ENCODE peak calls at places on chromosomes 12 and 14, in eight cellular contexts. Z is H9, A is ovary, V is colonic mucosa, P is hepatocyte, U is uterus, G is endothelial cell of umbilical vein, O is aorta. R is an unnamed sample.

GRCh38 chr14:80356413-80356812 is 145.1 kb upstream of the DIO2 start:
- DNase-seq in A (no peak), V (no peak), O (no peak), Z (no peak), U (no peak), P (peak; percentile 16), G (peak; percentile 27), R (no peak)

GRCh38 chr14:76926521-76927251 is 100.5 kb downstream of the LRRC74A start:
- DNase-seq in V (no peak), O (no peak), G (no peak), Z (no peak), P (peak; percentile 63), U (peak; percentile 76), A (peak; percentile 77), R (no peak)

GRCh38 chr14:98906123-98906995 is 365.6 kb downstream of the BCL11B start:
- DNase-seq in G (no peak), P (peak; percentile 66), Z (no peak), A (peak; percentile 53), V (peak; percentile 22), O (peak; percentile 73), U (no peak), R (no peak)

GRCh38 chr12:75245108-75245507 is 35.5 kb upstream of the KCNC2 start:
- DNase-seq in P (no peak), O (no peak), G (no peak), A (no peak), V (no peak), U (no peak), Z (no peak), R (no peak)

GRCh38 chr12:90963946-90964345 is 9.0 kb upstream of the CCER1 start:
- DNase-seq in P (no peak), O (no peak), G (no peak), V (no peak), U (no peak), Z (no peak), A (no peak), R (no peak)

GRCh38 chr12:3168775-3169221 is 91.6 kb downstream of the TSPAN9 start:
- DNase-seq in O (peak; percentile 75), Z (no peak), A (no peak), P (peak; percentile 91), V (no peak), U (peak; percentile 90), G (no peak), R (no peak)

GRCh38 chr14:93029417-93029816 is 86.3 kb downstream of the ITPK1 start:
- DNase-seq in U (no peak), Z (no peak), G (no peak), A (no peak), O (no peak), P (no peak), V (no peak), R (peak; percentile 68)

GRCh38 chr12:2934371-2934770 is 24.8 kb upstream of the TEAD4 start:
- DNase-seq in G (no peak), V (no peak), Z (no peak), P (no peak), O (peak; percentile 56), U (no peak), A (no peak), R (peak; percentile 10)

GRCh38 chr12:44930972-44931600 is 55.0 kb upstream of the NELL2 start:
- DNase-seq in O (no peak), U (no peak), G (peak; percentile 74), Z (no peak), A (no peak), P (peak; percentile 88), V (no peak), R (no peak)

DNA sequence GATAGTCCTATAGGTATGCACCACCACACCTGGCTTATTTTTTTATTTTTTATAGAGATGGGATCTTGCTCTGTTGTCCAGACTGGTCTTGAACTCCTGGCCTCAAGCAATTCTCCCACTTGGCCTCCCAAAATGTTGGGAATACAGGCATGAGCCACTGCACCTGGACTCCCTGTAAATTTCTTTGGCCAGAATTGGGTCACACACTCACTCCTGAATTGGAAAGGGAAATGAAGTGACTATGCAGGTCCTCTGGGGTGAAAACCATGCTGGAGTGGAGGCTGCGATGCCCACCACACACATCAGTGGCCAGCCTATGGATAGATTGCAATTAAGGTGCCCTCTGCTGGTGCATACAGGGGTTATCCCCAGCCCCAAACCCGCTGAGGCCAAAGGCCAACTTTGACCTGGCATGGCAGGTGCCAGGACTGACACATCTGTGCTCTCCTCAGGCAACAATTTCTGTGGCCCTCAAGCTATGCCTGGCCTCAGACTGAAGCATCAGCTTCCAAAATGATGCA is 125.6 kb downstream of the SLC38A6 start:
- DNase-seq in U (no peak), V (no peak), O (no peak), G (no peak), Z (peak; percentile 50), P (no peak), A (no peak), R (no peak)
- H3K4me1 ChIP-seq in U (no peaks in the 10 kb centered on the region), V (no peaks in the 10 kb centered on the region), O (peaks cover 3% of the 10 kb centered on the region), G (peaks cover 42% of the 10 kb centered on the region), Z (peaks cover 28% of the 10 kb centered on the region), P (peaks cover 26% of the 10 kb centered on the region), A (no peaks in the 10 kb centered on the region), R (peaks cover 29% of the 10 kb centered on the region)

DNA sequence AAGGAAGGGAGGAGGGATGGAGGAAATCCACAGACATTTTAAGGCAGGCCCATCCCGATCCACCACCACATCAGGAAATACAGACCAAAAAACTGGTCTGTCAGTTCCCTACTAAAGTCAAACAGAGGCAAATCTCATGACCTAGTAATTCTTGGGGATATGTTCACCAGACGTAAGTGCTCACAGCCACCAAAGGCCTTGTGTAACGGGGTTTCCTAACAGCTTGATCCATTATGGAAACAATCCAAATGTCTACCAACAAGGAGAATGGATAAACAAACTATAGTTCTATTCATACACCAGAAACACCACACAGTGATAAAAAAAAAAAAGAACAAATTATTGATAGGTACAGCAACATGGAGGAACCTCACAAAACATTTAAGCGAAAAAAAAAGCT is 72.9 kb downstream of the PRKAB1 start:
- DNase-seq in U (no peak), O (no peak), P (no peak), Z (no peak), G (no peak), V (no peak), A (no peak), R (no peak)
- H3K4me1 ChIP-seq in U (no peaks in the 10 kb centered on the region), O (no peaks in the 10 kb centered on the region), P (no peaks in the 10 kb centered on the region), Z (no peaks in the 10 kb centered on the region), G (no peaks in the 10 kb centered on the region), V (no peaks in the 10 kb centered on the region), A (no peaks in the 10 kb centered on the region), R (no peaks in the 10 kb centered on the region)

GRCh38 chr12:11780521-11781101 is 131.1 kb downstream of the ETV6 start:
- DNase-seq in G (no peak), A (no peak), V (no peak), Z (no peak), U (no peak), O (no peak), P (no peak), R (no peak)
- H3K4me1 ChIP-seq in G (peaks cover 3% of the 10 kb centered on the region), A (no peaks in the 10 kb centered on the region), V (no peaks in the 10 kb centered on the region), Z (peaks cover 6% of the 10 kb centered on the region), U (no peaks in the 10 kb centered on the region), O (peaks cover 4% of the 10 kb centered on the region), P (peaks cover 13% of the 10 kb centered on the region), R (no peaks in the 10 kb centered on the region)

GRCh38 chr12:132067182-132067581 is 76.9 kb downstream of the DDX51 start:
- DNase-seq in P (no peak), G (no peak), O (no peak), V (no peak), U (no peak), Z (no peak), A (no peak), R (peak; percentile 47)
- H3K4me1 ChIP-seq in P (no peaks in the 10 kb centered on the region), G (no peaks in the 10 kb centered on the region), O (no peaks in the 10 kb centered on the region), V (no peaks in the 10 kb centered on the region), U (no peaks in the 10 kb centered on the region), Z (no peaks in the 10 kb centered on the region), A (no peaks in the 10 kb centered on the region), R (peaks cover 49% of the 10 kb centered on the region)

DNA sequence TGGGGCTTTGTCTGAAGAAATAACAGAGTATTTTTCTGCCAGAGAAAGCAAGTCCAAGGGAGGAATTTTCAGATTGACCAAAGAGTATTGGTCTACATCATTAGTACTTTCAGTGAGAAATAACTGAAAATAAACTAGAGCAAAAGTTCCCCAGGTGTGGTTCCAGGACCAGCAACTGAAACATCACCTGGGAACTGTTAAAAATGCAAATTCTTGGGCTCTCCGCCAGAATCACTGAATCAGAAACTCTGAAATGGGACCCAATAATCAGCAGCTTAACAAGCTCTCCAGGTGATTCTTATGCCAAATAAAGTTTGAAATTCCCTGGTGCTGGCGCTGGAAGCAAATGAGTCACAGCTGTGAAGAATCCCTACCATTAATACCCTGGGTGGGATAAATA is 52.1 kb downstream of the EIF2S3B start:
- DNase-seq in U (no peak), V (no peak), P (no peak), Z (no peak), A (no peak), O (no peak), G (no peak), R (no peak)
- H3K4me1 ChIP-seq in U (no peaks in the 10 kb centered on the region), V (no peaks in the 10 kb centered on the region), P (no peaks in the 10 kb centered on the region), Z (no peaks in the 10 kb centered on the region), A (no peaks in the 10 kb centered on the region), O (no peaks in the 10 kb centered on the region), G (no peaks in the 10 kb centered on the region), R (no peaks in the 10 kb centered on the region)

GRCh38 chr14:29752221-29752923 is 175.3 kb downstream of the PRKD1 start:
- DNase-seq in G (no peak), P (no peak), A (no peak), U (no peak), V (no peak), O (no peak), Z (no peak), R (no peak)
- H3K4me1 ChIP-seq in G (peaks cover 15% of the 10 kb centered on the region), P (no peaks in the 10 kb centered on the region), A (peaks cover 2% of the 10 kb centered on the region), U (no peaks in the 10 kb centered on the region), V (no peaks in the 10 kb centered on the region), O (peaks cover 2% of the 10 kb centered on the region), Z (no peaks in the 10 kb centered on the region), R (no peaks in the 10 kb centered on the region)

GRCh38 chr12:89698607-89699006 is 10.0 kb downstream of the ATP2B1 start:
- DNase-seq in P (no peak), A (no peak), G (no peak), U (no peak), O (no peak), Z (no peak), V (no peak), R (no peak)

GRCh38 chr12:89702503-89702902 is 6.1 kb downstream of the ATP2B1 start:
- DNase-seq in G (no peak), P (no peak), A (no peak), O (no peak), Z (no peak), U (no peak), V (no peak), R (no peak)

GRCh38 chr12:89697256-89697655 is 11.4 kb downstream of the ATP2B1 start:
- DNase-seq in V (no peak), U (no peak), Z (no peak), O (no peak), G (no peak), P (no peak), A (no peak), R (no peak)

GRCh38 chr12:89701606-89702206 is 6.9 kb downstream of the ATP2B1 start:
- DNase-seq in G (no peak), V (no peak), P (no peak), O (no peak), A (no peak), Z (no peak), U (no peak), R (no peak)

GRCh38 chr12:89700191-89700810 is 8.3 kb downstream of the ATP2B1 start:
- DNase-seq in A (no peak), P (no peak), Z (no peak), O (no peak), V (no peak), U (no peak), G (no peak), R (no peak)
- H3K4me1 ChIP-seq in A (no peaks in the 10 kb centered on the region), P (peaks cover 12% of the 10 kb centered on the region), Z (no peaks in the 10 kb centered on the region), O (no peaks in the 10 kb centered on the region), V (no peaks in the 10 kb centered on the region), U (no peaks in the 10 kb centered on the region), G (no peaks in the 10 kb centered on the region), R (peaks cover 62% of the 10 kb centered on the region)

GRCh38 chr12:65871865-65872645 is 47.8 kb downstream of the HMGA2 start:
- DNase-seq in Z (no peak), A (no peak), G (no peak), P (no peak), O (no peak), V (no peak), U (no peak), R (no peak)
- H3K4me1 ChIP-seq in Z (peaks cover 4% of the 10 kb centered on the region), A (peaks cover 1% of the 10 kb centered on the region), G (peaks cover 34% of the 10 kb centered on the region), P (peaks cover 13% of the 10 kb centered on the region), O (no peaks in the 10 kb centered on the region), V (no peaks in the 10 kb centered on the region), U (no peaks in the 10 kb centered on the region), R (no peaks in the 10 kb centered on the region)

R was measured in spleen.